ENCODE peak calls at places on chromosome 5, in six cellular contexts. L is GM23248, Y is GM23338, Z is neural progenitor cell, T is PC-3, J is SK-N-SH. F is an unnamed sample. For H3K4me1 and H3F3A, the result is how much of the 10 kb centered on the place peaks cover.

GRCh38 chr5:167755420-167755819 is 536.0 kb upstream of the WWC1 start:
- DNase-seq in L (no peak), Y (no peak), Z (no peak), T (no peak), J (no peak), F (no peak)

GRCh38 chr5:74239268-74239667 is 401.3 kb downstream of the ENC1 start:
- DNase-seq in L (no peak), Y (no peak), Z (no peak), T (no peak), J (no peak), F (no peak)

GRCh38 chr5:53601570-53601969 is 41.1 kb downstream of the NDUFS4 start:
- DNase-seq in L (no peak), Y (no peak), Z (no peak), T (peak), J (no peak), F (no peak)

GRCh38 chr5:108858959-108859358 is 111.3 kb downstream of the FER start:
- DNase-seq in L (peak), Y (no peak), Z (no peak), T (peak), J (no peak), F (peak)

GRCh38 chr5:35470866-35471265 is 146.8 kb upstream of the SPEF2 start:
- DNase-seq in L (peak), Y (no peak), Z (no peak), T (peak), J (no peak), F (no peak)

GRCh38 chr5:168291281-168291960 is at the start of gene WWC1:
- DNase-seq in L (peak), Y (peak), Z (peak), T (peak), J (peak), F (peak)

GRCh38 chr5:151072234-151073025 is 8.4 kb downstream of the TNIP1 start:
- DNase-seq in L (peak), Y (no peak), Z (no peak), T (peak), J (no peak), F (no peak)

GRCh38 chr5:143592648-143593047 is 189.2 kb upstream of the NR3C1 start:
- DNase-seq in L (peak), Y (no peak), Z (no peak), T (no peak), J (no peak), F (peak)

GRCh38 chr5:122311888-122312669 is at the start of gene SNCAIP:
- DNase-seq in L (peak), Y (peak), Z (peak), T (peak), J (peak), F (peak)

GRCh38 chr5:1889321-1890065 is 6.8 kb upstream of the IRX4 start:
- DNase-seq in L (no peak), Y (no peak), Z (no peak), T (no peak), J (no peak), F (no peak)

GRCh38 chr5:122458278-122458872 is 146.3 kb downstream of the SNCAIP start:
- DNase-seq in L (peak), Y (peak), Z (peak), T (peak), J (peak), F (peak)

GRCh38 chr5:68446070-68446357 is 230.5 kb downstream of the PIK3R1 start:
- DNase-seq in L (no peak), Y (no peak), Z (no peak), T (no peak), J (no peak), F (no peak)

GRCh38 chr5:119541716-119542115 is 87.6 kb upstream of the FAM170A start:
- DNase-seq in L (no peak), Y (no peak), Z (no peak), T (no peak), J (no peak), F (no peak)

GRCh38 chr5:142794527-142794926 is 24.4 kb downstream of the ARHGAP26 start:
- DNase-seq in L (no peak), Y (no peak), Z (no peak), T (no peak), J (no peak), F (no peak)

GRCh38 chr5:154312571-154312970 is 122.0 kb downstream of the GALNT10 start:
- DNase-seq in L (peak), Y (no peak), Z (no peak), T (peak), J (no peak), F (no peak)

GRCh38 chr5:76737131-76737556 is 21.2 kb downstream of the F2R start:
- DNase-seq in L (no peak), Y (no peak), Z (no peak), T (no peak), J (no peak), F (peak)

DNA sequence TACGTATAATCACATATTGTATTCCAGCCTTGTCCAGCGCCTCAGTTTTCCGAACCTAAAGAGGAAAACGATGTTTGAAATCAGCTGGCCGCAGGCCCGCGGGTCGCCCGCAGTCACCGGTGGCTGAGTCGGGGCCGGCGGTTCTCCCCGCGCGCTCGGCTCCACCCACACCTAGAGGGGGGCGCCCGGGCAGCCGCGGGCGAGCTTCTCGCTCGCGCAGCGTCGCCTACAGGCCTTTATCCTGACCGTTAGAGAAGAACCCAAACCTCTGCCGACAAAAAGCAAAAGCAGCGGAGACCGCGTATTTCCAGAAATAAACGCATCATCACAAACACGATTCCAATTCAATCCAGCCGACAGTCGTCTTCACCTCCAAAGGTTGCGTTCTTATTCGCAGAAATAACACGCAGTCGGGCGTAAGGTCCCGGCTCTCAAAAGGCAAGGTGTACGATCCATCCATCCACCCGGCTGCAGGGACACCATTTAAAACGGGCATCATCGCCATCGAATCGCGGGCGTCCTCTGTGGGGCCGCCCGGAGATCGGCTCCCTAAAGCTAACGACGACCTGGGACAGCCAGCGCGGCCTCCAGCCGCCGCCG is 680 bp upstream of the NIPBL start:
- DNase-seq in L (peak), Y (peak), Z (peak), T (peak), J (peak), F (peak)
- H3K4me1 ChIP-seq in L (under half), Y (under half), Z (under half), T (under half), J (under half), F (under half)

GRCh38 chr5:126400621-126401251 is 22.5 kb upstream of the GRAMD2B start:
- DNase-seq in L (no peak), Y (no peak), Z (no peak), T (no peak), J (no peak), F (no peak)

GRCh38 chr5:126403871-126404270 is 19.3 kb upstream of the GRAMD2B start:
- DNase-seq in L (peak), Y (no peak), Z (no peak), T (no peak), J (no peak), F (no peak)

GRCh38 chr5:126403156-126403555 is 20.1 kb upstream of the GRAMD2B start:
- DNase-seq in L (peak), Y (no peak), Z (no peak), T (no peak), J (no peak), F (no peak)

GRCh38 chr5:126398791-126399190 is 24.4 kb upstream of the GRAMD2B start:
- DNase-seq in L (no peak), Y (no peak), Z (no peak), T (no peak), J (no peak), F (no peak)

DNA sequence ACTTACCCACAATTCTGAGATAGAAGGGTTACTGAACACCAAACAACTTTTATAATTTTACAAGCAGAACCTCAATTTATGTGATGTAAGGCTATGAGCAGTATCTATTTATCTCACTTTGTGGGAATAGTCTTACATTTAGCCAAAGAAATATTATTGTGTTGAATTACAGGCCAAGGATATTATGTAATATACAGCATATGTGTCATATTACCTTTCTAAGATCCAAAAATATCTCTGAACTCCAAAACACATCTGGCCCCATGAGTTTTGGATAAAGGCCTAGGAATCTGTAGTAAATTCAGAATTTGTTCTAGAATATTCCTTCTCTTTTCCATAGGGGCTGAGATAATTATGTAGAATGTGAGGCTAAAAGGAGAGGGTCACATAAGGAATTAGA is 20.6 kb upstream of the GRAMD2B start:
- DNase-seq in L (peak), Y (no peak), Z (no peak), T (no peak), J (no peak), F (no peak)
- TF ChIP-seq EZH2phosphoT487 in L (no peak), Y (no peak), Z (no peak), T (no peak), J (no peak), F (no peak)

GRCh38 chr5:177447066-177447610 is 524 bp downstream of the PRR7 start:
- DNase-seq in L (peak), Y (peak), Z (peak), T (peak), J (peak), F (peak)
- H3F3A ChIP-seq in L (under half), Y (under half), Z (under half), T (under half), J (under half), F (under half)

GRCh38 chr5:16457853-16458252 is 7.7 kb downstream of the ZNF622 start:
- DNase-seq in L (peak), Y (no peak), Z (no peak), T (no peak), J (no peak), F (no peak)

GRCh38 chr5:16461026-16461425 is 4.6 kb downstream of the ZNF622 start:
- DNase-seq in L (peak), Y (no peak), Z (no peak), T (no peak), J (no peak), F (no peak)

GRCh38 chr5:16459451-16459850 is 6.1 kb downstream of the ZNF622 start:
- DNase-seq in L (no peak), Y (no peak), Z (no peak), T (no peak), J (no peak), F (no peak)

GRCh38 chr5:16464664-16465543 is 696 bp downstream of the ZNF622 start:
- DNase-seq in L (peak), Y (peak), Z (no peak), T (no peak), J (no peak), F (peak)

GRCh38 chr5:16461782-16462181 is 3.8 kb downstream of the ZNF622 start:
- DNase-seq in L (peak), Y (no peak), Z (no peak), T (peak), J (no peak), F (no peak)
- H3K4me1 ChIP-seq in L (half or more), Y (under half), Z (under half), T (under half), J (under half), F (under half)

DNA sequence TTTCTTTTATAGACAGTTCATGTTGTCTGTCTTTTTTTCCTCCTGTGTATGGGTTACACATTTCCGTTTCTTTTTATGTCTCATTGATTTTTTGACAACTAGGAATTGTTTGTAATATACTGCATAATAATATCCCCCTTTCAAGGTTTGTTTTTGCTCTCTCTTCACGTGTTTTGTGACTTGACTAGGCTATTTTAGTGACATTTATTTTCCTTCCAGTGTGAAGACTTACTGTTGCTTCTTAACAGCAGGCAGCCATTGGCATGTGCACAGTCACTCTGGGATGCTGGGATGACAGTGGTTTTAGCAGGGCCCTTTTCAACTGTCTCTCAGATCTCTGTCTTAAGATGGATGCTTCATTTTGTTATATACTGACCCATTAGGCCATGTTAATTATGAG is 535.8 kb downstream of the GABRG2 start:
- DNase-seq in L (no peak), Y (no peak), Z (peak), T (no peak), J (no peak), F (no peak)
- TF ChIP-seq EZH2phosphoT487 in L (no peak), Y (no peak), Z (no peak), T (no peak), J (no peak), F (no peak)